ENCODE peak calls at places on chromosomes 11 and 22, in seven cellular contexts. W is tibial artery, Z is prostate gland, B is body of pancreas, L is lower lobe of right lung, F is mucosa of descending colon, M is mammary epithelial cell. N is an unnamed sample. For H3K4me1, the result is how much of the 10 kb centered on the place peaks cover.

GRCh38 chr11:131944709-131945108 is 574.3 kb downstream of the NTM start:
- DNase-seq in W (no peak), Z (no peak), B (no peak), L (no peak), F (no peak), M (no peak), N (no peak)

GRCh38 chr22:31040542-31041398 is 40.3 kb upstream of the SMTN start:
- DNase-seq in W (no peak), Z (no peak), B (no peak), L (no peak), F (no peak), M (no peak), N (no peak)

GRCh38 chr11:9619004-9619403 is 44.9 kb upstream of the SWAP70 start:
- DNase-seq in W (no peak), Z (no peak), B (no peak), L (no peak), F (no peak), M (no peak), N (no peak)

GRCh38 chr11:75946531-75947530 is 131.8 kb downstream of the UVRAG start:
- DNase-seq in W (peak), Z (peak), B (no peak), L (no peak), F (peak), M (peak), N (no peak)

GRCh38 chr11:100681064-100681502 is 6.0 kb upstream of the ARHGAP42 start:
- DNase-seq in W (peak), Z (peak), B (no peak), L (peak), F (peak), M (peak), N (peak)

GRCh38 chr11:68074584-68075352 is 35.9 kb downstream of the TCIRG1 start:
- DNase-seq in W (no peak), Z (no peak), B (no peak), L (no peak), F (no peak), M (no peak), N (no peak)

GRCh38 chr11:88447285-88447684 is 109.7 kb upstream of the CTSC start:
- DNase-seq in W (no peak), Z (no peak), B (no peak), L (no peak), F (no peak), M (no peak), N (no peak)

GRCh38 chr11:66842501-66842895 is 743 bp upstream of the RCE1 start:
- DNase-seq in W (no peak), Z (no peak), B (peak), L (peak), F (no peak), M (no peak), N (no peak)

GRCh38 chr11:11436715-11437313 is 83.8 kb upstream of the CSNK2A3 start:
- DNase-seq in W (no peak), Z (no peak), B (no peak), L (no peak), F (no peak), M (no peak), N (no peak)

GRCh38 chr11:13052130-13052541 is 43.0 kb downstream of the RASSF10 start:
- DNase-seq in W (no peak), Z (peak), B (peak), L (no peak), F (peak), M (no peak), N (no peak)

GRCh38 chr11:35588627-35589026 is 29.6 kb upstream of the FJX1 start:
- DNase-seq in W (no peak), Z (no peak), B (no peak), L (no peak), F (no peak), M (peak), N (no peak)

GRCh38 chr22:39349967-39350802 is at the start of gene SYNGR1:
- DNase-seq in W (no peak), Z (no peak), B (peak), L (peak), F (no peak), M (no peak), N (no peak)

GRCh38 chr11:67372993-67373915 is at the start of gene CLCF1:
- DNase-seq in W (peak), Z (no peak), B (peak), L (peak), F (peak), M (peak), N (peak)

GRCh38 chr11:116473790-116474346 is 298.9 kb downstream of the BUD13 start:
- DNase-seq in W (no peak), Z (no peak), B (no peak), L (no peak), F (no peak), M (no peak), N (no peak)

GRCh38 chr22:17235861-17236260 is 16.6 kb upstream of the ADA2 start:
- DNase-seq in W (no peak), Z (no peak), B (no peak), L (no peak), F (no peak), M (no peak), N (no peak)

GRCh38 chr22:30435674-30436126 is 10.1 kb downstream of the MTFP1 start:
- DNase-seq in W (no peak), Z (no peak), B (no peak), L (peak), F (peak), M (no peak), N (peak)

GRCh38 chr11:92384316-92384715 is 159.7 kb downstream of the FAT3 start:
- DNase-seq in W (no peak), Z (no peak), B (no peak), L (no peak), F (no peak), M (peak), N (no peak)

GRCh38 chr11:36702330-36703054 is 104.5 kb upstream of the RAG2 start:
- DNase-seq in W (no peak), Z (peak), B (peak), L (no peak), F (peak), M (peak), N (no peak)

GRCh38 chr11:116855413-116855812 is 18.0 kb upstream of the APOA1 start:
- DNase-seq in W (no peak), Z (no peak), B (no peak), L (no peak), F (no peak), M (no peak), N (no peak)

GRCh38 chr11:61732705-61733104 is 19.7 kb upstream of the MYRF start:
- DNase-seq in W (no peak), Z (no peak), B (no peak), L (no peak), F (no peak), M (peak), N (peak)

GRCh38 chr11:75151346-75152047 is 590 bp downstream of the SLCO2B1 start:
- DNase-seq in W (no peak), Z (no peak), B (peak), L (no peak), F (peak), M (no peak), N (no peak)

GRCh38 chr22:36853407-36854099 is 7.3 kb upstream of the NCF4 start:
- DNase-seq in W (peak), Z (no peak), B (peak), L (peak), F (peak), M (no peak), N (peak)

GRCh38 chr11:30155428-30155827 is 75.4 kb upstream of the FSHB start:
- DNase-seq in W (no peak), Z (no peak), B (no peak), L (no peak), F (no peak), M (no peak), N (no peak)

GRCh38 chr11:76141901-76142300 is 64.4 kb downstream of the WNT11 start:
- DNase-seq in W (no peak), Z (no peak), B (no peak), L (no peak), F (no peak), M (no peak), N (no peak)

GRCh38 chr22:43482310-43482625 is 70.5 kb downstream of the MPPED1 start:
- DNase-seq in W (no peak), Z (no peak), B (no peak), L (no peak), F (no peak), M (no peak), N (no peak)

GRCh38 chr11:14861680-14862079 is 30.4 kb downstream of the CYP2R1 start:
- DNase-seq in W (no peak), Z (no peak), B (no peak), L (no peak), F (peak), M (no peak), N (no peak)

GRCh38 chr11:32154275-32154674 is 63.4 kb downstream of the RCN1 start:
- DNase-seq in W (no peak), Z (no peak), B (no peak), L (no peak), F (no peak), M (peak), N (no peak)

GRCh38 chr11:106091480-106092123 is 14.1 kb downstream of the AASDHPPT start:
- DNase-seq in W (no peak), Z (no peak), B (no peak), L (no peak), F (no peak), M (peak), N (no peak)

GRCh38 chr11:122703541-122704272 is 48.2 kb downstream of the UBASH3B start:
- DNase-seq in W (no peak), Z (no peak), B (no peak), L (no peak), F (no peak), M (no peak), N (no peak)
- H3K4me3 ChIP-seq in W (no peak), Z (no peak), B (no peak), L (no peak), F (no peak), M (no peak), N (no peak)

GRCh38 chr11:118243161-118243560 is 9.0 kb downstream of the MPZL3 start:
- DNase-seq in W (no peak), Z (no peak), B (no peak), L (no peak), F (no peak), M (no peak), N (no peak)
- H3K4me1 ChIP-seq in W (under half), Z (under half), B (under half), L (half or more), F (under half), M (under half), N (under half)

GRCh38 chr11:83684071-83684470 is 397.9 kb upstream of the CCDC90B start:
- DNase-seq in W (no peak), Z (no peak), B (no peak), L (no peak), F (no peak), M (no peak), N (no peak)

GRCh38 chr11:83681045-83681781 is 395.0 kb upstream of the CCDC90B start:
- DNase-seq in W (no peak), Z (peak), B (no peak), L (no peak), F (no peak), M (peak), N (no peak)

GRCh38 chr11:83681944-83682644 is 395.9 kb upstream of the CCDC90B start:
- DNase-seq in W (no peak), Z (peak), B (no peak), L (no peak), F (no peak), M (no peak), N (no peak)

GRCh38 chr11:83680351-83680750 is 394.2 kb upstream of the CCDC90B start:
- DNase-seq in W (no peak), Z (no peak), B (no peak), L (no peak), F (no peak), M (no peak), N (no peak)

GRCh38 chr11:83682645-83682973 is 396.4 kb upstream of the CCDC90B start:
- DNase-seq in W (no peak), Z (no peak), B (no peak), L (no peak), F (no peak), M (no peak), N (no peak)
- H3K4me3 ChIP-seq in W (no peak), Z (no peak), B (no peak), L (no peak), F (no peak), M (no peak), N (no peak)

GRCh38 chr11:28965824-28966223 is 857.6 kb downstream of the METTL15 start:
- DNase-seq in W (no peak), Z (no peak), B (no peak), L (no peak), F (no peak), M (no peak), N (no peak)

GRCh38 chr11:28964811-28965210 is 856.6 kb downstream of the METTL15 start:
- DNase-seq in W (no peak), Z (no peak), B (no peak), L (no peak), F (no peak), M (no peak), N (no peak)

GRCh38 chr11:28966951-28967350 is 858.8 kb downstream of the METTL15 start:
- DNase-seq in W (no peak), Z (no peak), B (no peak), L (no peak), F (no peak), M (peak), N (no peak)

GRCh38 chr11:28969832-28970231 is 861.6 kb downstream of the METTL15 start:
- DNase-seq in W (no peak), Z (no peak), B (no peak), L (no peak), F (no peak), M (no peak), N (no peak)
- H3K4me1 ChIP-seq in W (under half), Z (under half), B (under half), L (under half), F (under half), M (under half), N (under half)

GRCh38 chr22:27776410-27776958 is 25.1 kb downstream of the MN1 start:
- DNase-seq in W (no peak), Z (no peak), B (no peak), L (no peak), F (no peak), M (no peak), N (no peak)
- H3K4me3 ChIP-seq in W (peak), Z (no peak), B (no peak), L (peak), F (no peak), M (no peak), N (peak)

DNA sequence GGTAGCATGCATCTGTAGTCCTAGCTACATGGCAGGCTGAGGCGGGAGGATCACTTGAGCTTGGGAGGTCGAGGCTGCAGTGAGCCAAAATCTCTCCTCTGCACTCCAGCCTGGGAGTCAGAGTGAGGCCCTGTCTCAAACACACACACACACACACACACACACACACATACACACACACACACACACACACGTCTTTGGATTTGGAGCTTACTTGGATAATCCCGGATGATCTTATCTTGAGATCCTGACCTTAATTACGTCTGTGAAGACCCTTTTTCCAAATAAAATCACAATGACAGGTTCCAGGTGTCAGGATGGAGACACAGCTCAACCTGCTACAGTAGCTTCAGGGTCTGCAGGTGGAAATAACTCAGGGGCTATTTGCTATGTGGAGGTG is 1.1 kb downstream of the UPB1 start:
- DNase-seq in W (no peak), Z (no peak), B (no peak), L (no peak), F (no peak), M (no peak), N (no peak)
- H3K4me1 ChIP-seq in W (under half), Z (under half), B (under half), L (under half), F (under half), M (under half), N (under half)

DNA sequence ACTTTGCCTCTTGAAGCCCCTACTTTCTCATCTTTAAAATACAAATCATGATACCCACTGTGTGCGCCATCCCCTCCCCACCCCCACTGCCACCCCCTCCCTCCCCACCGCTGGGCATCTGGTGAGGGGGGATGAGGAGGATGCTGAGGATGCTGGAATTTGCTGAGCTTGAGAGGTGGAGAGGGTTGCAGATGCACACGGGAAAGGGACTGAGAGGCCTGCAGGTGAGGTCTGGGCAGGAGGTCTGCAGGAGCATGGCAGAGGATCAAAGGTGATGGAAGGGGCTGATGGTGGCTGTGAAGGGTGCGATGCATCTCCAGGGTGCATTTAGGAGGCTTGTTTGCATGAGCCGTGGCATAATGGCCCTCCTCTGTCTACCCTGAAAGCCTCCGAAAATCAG is 7.6 kb upstream of the TBC1D22A start:
- DNase-seq in W (no peak), Z (no peak), B (no peak), L (no peak), F (no peak), M (no peak), N (no peak)
- H3K4me3 ChIP-seq in W (no peak), Z (no peak), B (no peak), L (peak), F (no peak), M (no peak), N (no peak)

GRCh38 chr11:1966531-1966930 is 19.4 kb downstream of the MRPL23 start:
- DNase-seq in W (no peak), Z (no peak), B (no peak), L (peak), F (no peak), M (no peak), N (peak)
- H3K4me1 ChIP-seq in W (under half), Z (under half), B (under half), L (under half), F (under half), M (under half), N (under half)

GRCh38 chr22:45280995-45281394 is 3.8 kb upstream of the UPK3A start:
- DNase-seq in W (no peak), Z (no peak), B (no peak), L (no peak), F (no peak), M (no peak), N (no peak)

GRCh38 chr22:45286854-45287551 is 2.3 kb downstream of the UPK3A start:
- DNase-seq in W (no peak), Z (no peak), B (no peak), L (no peak), F (no peak), M (no peak), N (no peak)

GRCh38 chr22:45285431-45286058 is 796 bp downstream of the UPK3A start:
- DNase-seq in W (no peak), Z (no peak), B (no peak), L (no peak), F (no peak), M (no peak), N (no peak)

GRCh38 chr22:45280583-45280972 is 4.2 kb upstream of the UPK3A start:
- DNase-seq in W (no peak), Z (peak), B (no peak), L (no peak), F (no peak), M (no peak), N (no peak)

GRCh38 chr22:45284705-45285305 is at the start of gene UPK3A:
- DNase-seq in W (peak), Z (peak), B (peak), L (peak), F (peak), M (peak), N (peak)
- H3K4me3 ChIP-seq in W (peak), Z (peak), B (no peak), L (peak), F (no peak), M (no peak), N (peak)

DNA sequence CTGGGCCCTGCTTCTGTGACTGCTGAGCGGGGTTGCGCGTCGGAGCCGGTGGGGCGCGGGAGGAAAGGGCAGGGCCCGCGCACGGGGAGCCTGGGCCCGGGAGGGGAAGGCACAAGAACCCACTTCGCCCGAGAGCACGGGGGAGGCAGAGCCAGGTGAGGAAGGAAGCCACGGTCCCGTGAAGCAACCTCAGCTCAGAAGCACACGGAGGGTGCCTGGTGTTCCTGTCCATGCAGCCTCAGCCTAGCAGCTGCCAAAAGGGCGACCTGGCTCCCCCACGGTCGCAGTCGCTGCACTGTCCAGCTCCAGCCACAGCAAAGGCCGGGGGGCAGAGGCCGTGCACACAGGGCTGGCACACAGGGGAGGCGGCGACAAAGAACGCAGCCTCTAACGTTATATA is 9.3 kb upstream of the CDC42BPG start:
- DNase-seq in W (no peak), Z (no peak), B (no peak), L (no peak), F (peak), M (no peak), N (no peak)
- H3K4me1 ChIP-seq in W (half or more), Z (under half), B (under half), L (half or more), F (half or more), M (half or more), N (half or more)

N was measured in psoas muscle.